ENCODE peak calls at places on chromosomes 13 and 19, in six cellular contexts. Y is mammary epithelial cell, C is astrocyte, S is fibroblast of lung, Q is PC-3, I is SK-N-SH. K is an unnamed sample.

GRCh38 chr19:39515551-39516191 is 732 bp downstream of the SELENOV start:
- DNase-seq in Y (no peak), C (no peak), S (no peak), Q (no peak), I (no peak), K (no peak)

GRCh38 chr13:100365678-100366077 is 222.9 kb downstream of the GGACT start:
- DNase-seq in Y (no peak), C (no peak), S (peak), Q (no peak), I (no peak), K (no peak)

GRCh38 chr19:4140237-4140711 is 13.2 kb upstream of the CREB3L3 start:
- DNase-seq in Y (peak), C (peak), S (peak), Q (peak), I (peak), K (peak)

GRCh38 chr13:59111711-59112110 is 1052.0 kb downstream of the DIAPH3 start:
- DNase-seq in Y (no peak), C (peak), S (peak), Q (no peak), I (no peak), K (peak)

GRCh38 chr13:28161370-28161769 is 23.0 kb downstream of the PAN3 start:
- DNase-seq in Y (no peak), C (peak), S (peak), Q (no peak), I (no peak), K (peak)

GRCh38 chr13:90883592-90883991 is 463.9 kb upstream of the MIR17HG start:
- DNase-seq in Y (no peak), C (no peak), S (no peak), Q (peak), I (no peak), K (no peak)

GRCh38 chr19:51514866-51515481 is 13.4 kb upstream of the SIGLEC12 start:
- DNase-seq in Y (peak), C (peak), S (peak), Q (peak), I (peak), K (peak)

GRCh38 chr19:14871619-14872230 is 14.2 kb downstream of the OR7A17 start:
- DNase-seq in Y (peak), C (no peak), S (no peak), Q (peak), I (peak), K (peak)

GRCh38 chr13:52371736-52372247 is 34.2 kb downstream of the THSD1 start:
- DNase-seq in Y (peak), C (peak), S (peak), Q (peak), I (peak), K (peak)

GRCh38 chr13:51502206-51502651 is 49.4 kb upstream of the INTS6 start:
- DNase-seq in Y (peak), C (peak), S (peak), Q (no peak), I (no peak), K (peak)

GRCh38 chr19:33819875-33820781 is 23.5 kb downstream of the KCTD15 start:
- DNase-seq in Y (peak), C (peak), S (peak), Q (peak), I (peak), K (peak)

GRCh38 chr13:48437381-48437780 is 24.5 kb upstream of the LPAR6 start:
- DNase-seq in Y (no peak), C (peak), S (peak), Q (no peak), I (no peak), K (no peak)

GRCh38 chr13:95603887-95604533 is 40.5 kb downstream of the DZIP1 start:
- DNase-seq in Y (peak), C (peak), S (peak), Q (peak), I (no peak), K (peak)

GRCh38 chr19:19426216-19426615 is 20.7 kb downstream of the GATAD2A start:
- DNase-seq in Y (no peak), C (no peak), S (no peak), Q (no peak), I (no peak), K (peak)

GRCh38 chr19:28065026-28065425 is 1147.9 kb downstream of the UQCRFS1 start:
- DNase-seq in Y (no peak), C (peak), S (peak), Q (no peak), I (no peak), K (peak)

GRCh38 chr13:110394371-110394841 is 87.3 kb downstream of the COL4A2 start:
- DNase-seq in Y (no peak), C (peak), S (peak), Q (no peak), I (no peak), K (no peak)

GRCh38 chr13:110390572-110390971 is 83.5 kb downstream of the COL4A2 start:
- DNase-seq in Y (peak), C (peak), S (peak), Q (peak), I (no peak), K (peak)

GRCh38 chr13:110391273-110391672 is 84.2 kb downstream of the COL4A2 start:
- DNase-seq in Y (no peak), C (peak), S (peak), Q (peak), I (no peak), K (peak)

GRCh38 chr13:110393761-110394160 is 86.7 kb downstream of the COL4A2 start:
- DNase-seq in Y (no peak), C (no peak), S (peak), Q (no peak), I (no peak), K (no peak)

DNA sequence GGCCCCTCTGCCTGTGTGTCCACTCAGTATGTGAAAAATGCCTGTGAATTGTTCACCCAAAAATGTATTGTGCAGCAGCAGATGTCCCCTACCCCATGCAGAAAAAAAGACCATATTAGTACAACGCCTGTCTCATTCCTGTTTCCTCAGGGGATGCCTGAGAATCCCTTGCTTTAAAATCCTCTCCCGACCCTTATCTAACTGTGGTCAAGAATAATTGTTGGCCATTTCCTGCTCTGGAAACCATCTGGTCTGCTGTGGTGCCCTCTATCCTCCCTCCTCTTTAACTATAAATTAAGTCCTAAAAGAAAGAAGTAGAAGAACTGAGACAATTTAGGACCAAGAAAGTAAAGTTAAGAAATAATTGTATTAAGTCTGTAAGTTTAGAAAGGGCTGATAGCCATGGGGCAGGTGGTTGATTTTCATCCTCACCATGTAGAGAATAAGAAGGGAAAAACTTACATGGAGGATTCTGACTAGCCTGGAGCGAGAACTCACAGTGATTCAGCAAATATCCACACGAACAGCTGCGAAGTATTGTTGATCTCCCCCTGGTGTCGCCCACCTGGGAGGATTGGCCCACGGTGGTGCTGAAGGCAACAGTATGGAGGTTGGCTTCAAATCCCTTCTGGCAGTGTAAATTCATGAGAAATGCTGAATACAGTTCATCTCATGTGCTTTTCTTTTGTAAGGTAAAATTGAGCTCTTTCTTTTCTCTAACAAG is 85.6 kb downstream of the COL4A2 start:
- DNase-seq in Y (no peak), C (peak), S (peak), Q (no peak), I (peak), K (no peak)
- H2AFZ ChIP-seq in Y (no peak), C (no peak), S (no peak), Q (no peak), I (no peak), K (no peak)

DNA sequence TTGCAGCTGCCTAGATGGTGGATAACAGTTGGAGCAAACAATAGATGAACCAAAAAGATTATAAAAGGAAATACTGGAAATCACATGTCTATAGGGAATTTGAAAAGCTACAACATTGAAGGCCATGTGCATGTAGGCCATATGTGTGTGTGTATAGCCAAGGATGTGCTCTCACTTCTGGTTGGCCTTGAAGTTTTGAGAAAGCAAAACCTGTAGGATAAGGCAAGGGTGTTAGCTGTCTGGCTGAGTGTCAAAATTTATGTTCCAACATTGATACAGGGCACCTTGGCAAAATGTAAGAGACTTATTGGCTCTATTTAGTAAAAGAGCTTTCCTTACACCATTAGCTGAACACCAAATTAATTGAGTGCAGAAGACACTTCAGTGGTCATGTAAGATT is 1723.6 kb upstream of the PCDH20 start:
- DNase-seq in Y (no peak), C (no peak), S (no peak), Q (no peak), I (no peak), K (no peak)
- H3K4me2 ChIP-seq in Y (no peak), C (no peak), S (no peak), Q (no peak), I (no peak), K (no peak)

DNA sequence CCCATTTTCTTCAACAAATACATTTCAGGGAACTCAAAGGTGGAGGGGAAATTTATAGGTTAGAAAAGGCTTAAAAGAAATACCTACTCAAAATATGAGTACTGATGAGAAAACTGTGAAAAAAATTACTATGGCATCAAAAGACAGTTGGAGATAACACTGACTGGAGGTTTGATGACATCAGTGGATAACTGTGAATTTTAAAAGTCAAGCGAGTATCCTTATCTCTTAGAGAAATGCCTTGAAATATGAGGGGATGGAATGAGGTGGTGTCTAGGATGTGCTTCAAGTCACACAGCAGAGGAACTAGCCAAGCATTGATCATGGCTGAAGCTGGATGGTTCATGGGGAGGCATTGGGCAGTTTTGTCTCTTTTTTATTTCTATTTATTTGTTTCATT is 27.2 kb upstream of the SLC15A1 start:
- DNase-seq in Y (no peak), C (no peak), S (no peak), Q (no peak), I (no peak), K (no peak)
- H3K27ac ChIP-seq in Y (no peak), C (no peak), S (no peak), Q (no peak), I (no peak), K (no peak)

GRCh38 chr19:36837525-36837901 is 674 bp downstream of the ZNF790 start:
- DNase-seq in Y (peak), C (no peak), S (no peak), Q (no peak), I (no peak), K (peak)

GRCh38 chr19:36833430-36833829 is 4.8 kb downstream of the ZNF790 start:
- DNase-seq in Y (no peak), C (no peak), S (no peak), Q (no peak), I (no peak), K (no peak)

GRCh38 chr19:36837902-36838783 is at the start of gene ZNF790:
- DNase-seq in Y (peak), C (peak), S (peak), Q (peak), I (peak), K (peak)

DNA sequence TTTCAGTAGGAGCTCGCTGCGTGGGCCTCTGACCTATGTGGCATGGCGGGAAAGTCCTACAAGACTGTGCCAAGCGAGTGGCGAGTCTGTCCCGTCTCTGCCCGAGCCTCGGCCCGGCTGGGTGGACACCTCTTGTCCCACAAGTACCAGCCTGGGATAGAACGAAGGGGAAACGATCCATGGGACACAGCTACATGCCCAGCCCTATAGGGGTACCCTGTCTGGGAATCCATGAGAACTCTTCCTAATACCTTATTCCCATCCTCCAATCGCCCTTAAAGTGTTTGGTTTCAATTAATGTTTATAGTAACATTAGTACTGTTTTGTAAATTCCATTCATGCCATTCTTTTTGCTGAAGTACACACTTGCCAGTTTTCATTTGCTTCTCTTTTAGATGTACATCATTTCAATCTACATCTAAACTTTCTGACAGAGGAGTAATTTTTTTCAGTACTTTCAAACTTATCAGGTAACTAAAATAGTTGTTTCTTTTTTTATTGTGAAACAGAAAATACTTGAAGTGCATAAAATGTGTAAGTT is 667 bp upstream of the ZNF790 start:
- DNase-seq in Y (no peak), C (peak), S (peak), Q (no peak), I (no peak), K (no peak)
- H2AFZ ChIP-seq in Y (peak), C (peak), S (peak), Q (peak), I (peak), K (peak)

DNA sequence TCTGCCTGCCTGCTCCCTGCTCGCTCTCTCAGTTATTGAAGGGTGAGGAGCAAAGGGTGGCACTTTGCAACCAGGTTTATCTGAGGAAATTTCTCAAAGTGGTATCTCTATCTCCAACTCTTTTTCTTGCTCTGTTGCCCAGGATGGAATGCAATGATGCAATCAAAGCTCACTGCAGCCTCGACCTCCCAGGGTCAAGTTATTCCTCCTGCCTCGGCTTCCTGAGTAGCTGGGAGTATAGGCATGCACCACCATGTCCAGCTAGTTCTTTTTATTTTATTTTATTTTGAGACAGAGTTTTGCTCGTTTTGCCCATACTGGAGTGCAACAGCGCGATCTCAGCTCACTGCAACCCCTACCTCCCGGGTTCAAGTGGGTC is 4.9 kb downstream of the ACTMAP start:
- DNase-seq in Y (no peak), C (peak), S (peak), Q (no peak), I (no peak), K (peak)
- H3K4me2 ChIP-seq in Y (no peak), C (peak), S (no peak), Q (no peak), I (no peak), K (peak)

GRCh38 chr19:6529937-6530384 is 865 bp upstream of the TNFSF9 start:
- DNase-seq in Y (no peak), C (no peak), S (no peak), Q (no peak), I (no peak), K (no peak)
- H3K27ac ChIP-seq in Y (peak), C (no peak), S (peak), Q (no peak), I (no peak), K (peak)

DNA sequence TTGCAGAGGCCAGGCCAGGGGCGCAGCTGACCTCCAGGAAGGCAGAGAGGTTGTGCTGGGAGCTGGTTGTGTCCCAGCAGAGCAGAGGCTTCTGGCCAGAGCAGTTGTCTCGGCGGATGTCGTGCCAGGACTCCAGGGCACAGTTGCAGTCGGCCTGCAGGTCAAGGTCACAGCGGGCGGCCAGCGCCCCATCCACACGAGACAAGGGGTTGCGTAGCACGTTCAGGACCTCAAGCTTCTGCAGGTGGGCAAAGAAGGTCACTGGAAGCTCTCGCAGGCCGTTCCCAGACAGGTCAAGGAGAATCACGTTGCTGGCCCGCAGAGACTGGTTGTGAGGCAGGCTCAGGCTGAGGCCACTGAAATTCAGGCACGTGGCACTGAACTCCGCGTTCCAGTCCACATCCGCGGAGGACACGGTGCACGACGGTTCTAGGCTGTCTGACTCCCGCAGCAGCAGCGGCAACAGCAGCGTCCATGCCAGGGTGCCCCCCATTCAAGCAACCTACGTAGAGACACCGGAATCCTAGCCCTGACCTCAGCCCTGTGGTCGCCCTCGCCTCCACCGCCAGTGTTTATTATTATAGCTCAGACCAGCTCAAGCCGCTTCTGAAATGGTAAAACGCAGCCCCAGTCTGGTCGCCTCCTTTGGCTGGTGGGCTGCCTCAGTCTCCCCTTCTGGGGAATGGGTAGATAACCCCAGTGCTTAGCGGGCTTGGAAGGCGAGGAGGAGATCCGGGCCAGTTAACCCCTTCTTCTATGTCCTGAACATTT is 766 bp downstream of the LRRC25 start:
- DNase-seq in Y (no peak), C (no peak), S (no peak), Q (no peak), I (no peak), K (no peak)
- H2AFZ ChIP-seq in Y (no peak), C (no peak), S (no peak), Q (no peak), I (no peak), K (no peak)

DNA sequence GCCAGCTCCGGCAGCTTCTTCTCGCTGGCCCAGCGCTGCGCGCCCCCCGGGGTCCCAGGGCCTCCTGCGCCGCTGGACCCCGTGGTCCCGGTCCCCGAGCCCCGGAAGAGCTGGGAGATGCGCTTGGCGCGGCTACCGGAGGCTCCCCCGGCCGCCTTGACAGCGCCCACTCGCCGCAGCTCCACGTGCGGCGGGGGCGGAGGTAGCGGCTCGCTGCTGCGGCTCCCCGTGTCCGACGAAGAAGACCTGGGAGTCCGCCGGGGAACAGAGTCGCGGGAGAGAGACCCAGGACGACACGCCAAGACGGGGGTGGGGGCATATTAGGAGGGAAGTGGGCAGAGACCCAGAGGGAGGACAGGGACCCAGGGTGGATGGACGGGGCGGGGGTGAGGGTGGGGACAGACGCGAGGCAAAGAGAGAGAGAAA is 997 bp downstream of the RASIP1 start:
- DNase-seq in Y (no peak), C (no peak), S (no peak), Q (no peak), I (peak), K (no peak)
- H3K4me2 ChIP-seq in Y (peak), C (peak), S (peak), Q (peak), I (peak), K (no peak)

DNA sequence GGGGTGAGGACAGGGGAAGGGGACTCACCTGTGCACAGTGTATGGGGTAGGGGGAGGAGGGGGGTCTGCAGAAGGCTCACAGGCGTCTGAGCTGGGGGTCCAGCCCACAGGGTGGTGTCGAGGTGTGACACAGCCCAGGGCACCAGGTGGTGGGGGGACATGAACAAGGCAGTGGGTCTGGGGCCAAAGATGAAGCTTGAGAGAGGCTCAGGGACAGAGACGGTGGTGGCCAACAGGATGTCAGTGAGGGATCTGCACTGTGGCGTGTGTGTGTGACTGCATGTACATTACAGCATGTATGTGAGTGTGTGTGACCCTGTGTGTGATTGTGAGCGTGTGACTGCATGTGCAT is 1.7 kb downstream of the ADAMTS10 start:
- DNase-seq in Y (no peak), C (no peak), S (no peak), Q (no peak), I (no peak), K (no peak)
- H3K27ac ChIP-seq in Y (no peak), C (peak), S (no peak), Q (no peak), I (no peak), K (no peak)

K was measured in GM23248.